ENCODE peak calls at places on chromosomes 11 and 22, in six cellular contexts. X is H9, I is trophoblast cell, Z is IMR-90, Y is mesendoderm, B is mesenchymal stem cell. F is an unnamed sample.

GRCh38 chr11:90168571-90168970 is 34.1 kb downstream of the NAALAD2 start:
- DNase-seq in Y (no peak), Z (no peak), I (no peak), X (no peak), B (no peak), F (no peak)

GRCh38 chr11:126054412-126054811 is 8.3 kb downstream of the CDON start:
- DNase-seq in Y (no peak), I (no peak), B (no peak), Z (no peak), X (no peak), F (no peak)

GRCh38 chr11:71256080-71256479 is 3.7 kb upstream of the SHANK2 start:
- DNase-seq in Z (no peak), Y (peak; percentile 45), X (peak; percentile 55), B (no peak), I (peak; percentile 67), F (no peak)

GRCh38 chr22:38733329-38734202 is 22.2 kb downstream of the SUN2 start:
- DNase-seq in X (peak; percentile 58), B (peak; percentile 35), I (peak; percentile 50), Y (no peak), Z (peak; percentile 55), F (peak; percentile 80)

GRCh38 chr11:67053896-67054850 is 2.5 kb upstream of the RHOD start:
- DNase-seq in B (peak; percentile 91), Z (peak; percentile 91), Y (peak; percentile 74), X (peak; percentile 74), I (peak; percentile 91), F (peak; percentile 23)

GRCh38 chr11:23138761-23139160 is 278.5 kb upstream of the CCDC179 start:
- DNase-seq in I (no peak), X (no peak), B (no peak), Y (no peak), Z (no peak), F (no peak)

GRCh38 chr11:95908826-95909225 is 15.1 kb downstream of the MTMR2 start:
- DNase-seq in B (peak; percentile 17), X (no peak), I (no peak), Z (peak; percentile 49), Y (no peak), F (no peak)

GRCh38 chr11:46047520-46047919 is 73.7 kb downstream of the PHF21A start:
- DNase-seq in I (no peak), B (no peak), Z (no peak), Y (no peak), X (no peak), F (no peak)

GRCh38 chr11:122199661-122200060 is 83.6 kb upstream of the BLID start:
- DNase-seq in Y (no peak), I (no peak), Z (no peak), B (no peak), X (no peak), F (no peak)

GRCh38 chr22:21865041-21865440 is 2.4 kb downstream of the MAPK1 start:
- DNase-seq in Y (peak; percentile 62), I (peak; percentile 49), X (no peak), Z (peak; percentile 91), B (peak; percentile 77), F (no peak)

GRCh38 chr22:28171713-28172112 is 252.7 kb upstream of the PITPNB start:
- DNase-seq in Y (no peak), X (no peak), Z (no peak), I (no peak), B (no peak), F (no peak)

GRCh38 chr11:2797741-2798361 is 87.7 kb downstream of the CDKN1C start:
- DNase-seq in Y (no peak), I (no peak), X (peak; percentile 10), Z (no peak), B (no peak), F (peak; percentile 34)

DNA sequence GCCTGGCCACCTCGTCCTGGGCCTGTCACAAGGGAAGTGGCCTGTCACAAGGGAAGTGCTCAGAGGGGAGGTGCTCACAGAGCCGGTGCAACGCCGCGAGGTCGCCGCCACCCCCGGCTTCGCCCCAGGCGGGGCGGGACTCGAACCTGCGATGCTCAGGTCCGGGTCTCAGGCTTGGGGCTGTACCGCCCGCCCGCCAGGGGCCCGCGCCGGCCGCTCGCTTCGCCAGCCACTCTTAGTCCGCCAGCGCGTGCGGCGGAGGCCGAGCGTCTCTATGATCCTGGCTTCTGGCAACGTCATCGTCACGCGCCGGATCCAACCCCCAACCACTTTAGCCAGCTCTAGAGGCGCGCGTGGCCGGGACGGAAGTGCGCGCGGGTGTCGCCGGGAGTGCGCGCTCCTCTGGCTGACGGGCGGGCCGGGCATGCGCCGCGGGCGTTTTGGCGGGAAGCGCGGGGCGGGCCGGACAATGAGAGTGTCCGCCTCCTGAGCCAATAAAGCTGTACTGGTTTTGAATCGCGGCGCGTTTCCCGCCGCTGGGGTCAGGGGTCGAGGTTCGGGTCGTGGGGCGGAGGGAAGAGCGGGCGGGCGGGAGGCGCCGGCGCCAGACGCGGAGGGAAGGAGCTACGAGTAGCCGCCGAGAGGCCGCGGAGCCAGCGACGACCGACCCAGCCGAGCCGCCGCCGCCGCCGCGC is at the start of gene TRMT2A:
- DNase-seq in Y (peak; percentile 99), X (peak; percentile 98), B (peak; percentile 98), Z (peak; percentile 98), I (peak; percentile 99), F (peak; percentile 98)
- H2BK5ac ChIP-seq in Y (peak within 1 kb of the TSS; percentile 45), X (no peak within 1 kb of the TSS), B (peak within 1 kb of the TSS; percentile 77), Z (peak within 1 kb of the TSS; percentile 71), I (peak within 1 kb of the TSS; percentile 59), F (peak within 1 kb of the TSS; percentile 90)

DNA sequence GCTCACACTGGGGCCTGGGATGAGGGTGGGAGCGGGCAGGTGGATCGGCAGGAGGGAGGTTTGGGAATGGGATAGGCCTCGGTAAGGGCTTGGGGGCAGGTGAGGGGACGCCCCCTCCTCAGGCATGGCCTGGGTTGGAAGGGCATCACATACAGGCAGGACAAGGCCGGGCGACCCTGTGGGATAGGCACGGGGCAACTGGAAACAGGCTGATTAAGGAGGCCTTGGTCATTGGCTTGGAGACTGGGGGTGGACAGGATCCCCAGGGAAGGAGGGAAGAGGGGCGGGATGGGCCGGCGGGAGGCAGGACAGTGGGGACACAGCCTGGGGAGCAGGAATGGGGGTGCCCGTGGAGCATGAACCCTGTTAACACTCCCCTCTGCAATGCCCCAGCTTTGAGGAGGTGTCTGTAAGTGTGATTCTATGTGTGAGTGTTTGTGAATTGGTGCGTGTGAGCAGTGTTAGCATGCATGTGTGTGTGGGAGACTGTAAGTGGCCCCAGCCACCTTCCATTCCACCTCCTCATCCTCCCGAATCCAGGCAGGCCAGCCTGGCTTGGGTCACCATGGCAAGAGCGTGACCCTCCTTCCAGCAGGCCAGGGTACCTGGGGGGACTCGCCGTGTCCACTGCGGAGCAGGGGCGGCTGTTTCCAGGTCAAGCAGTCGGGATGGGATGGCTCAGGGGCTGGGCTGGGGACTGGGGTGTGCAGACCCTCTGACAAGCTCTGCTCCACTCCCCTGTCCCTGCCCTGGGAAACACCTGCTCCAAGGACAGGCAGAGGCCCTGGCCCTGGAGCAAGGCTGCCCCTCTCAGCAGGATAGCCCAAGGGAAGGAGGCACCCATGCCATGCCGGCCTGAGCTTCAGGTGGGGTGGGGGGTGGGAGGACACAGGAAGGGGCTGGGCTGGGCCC is 3.4 kb upstream of the PIM3 start:
- DNase-seq in I (no peak), Z (no peak), B (no peak), X (no peak), Y (no peak), F (no peak)
- H4K8ac ChIP-seq in I (no peak overlapping the region), Z (no peak overlapping the region), B (no peak overlapping the region), X (no peak overlapping the region), Y (no peak overlapping the region), F (no peak overlapping the region)

DNA sequence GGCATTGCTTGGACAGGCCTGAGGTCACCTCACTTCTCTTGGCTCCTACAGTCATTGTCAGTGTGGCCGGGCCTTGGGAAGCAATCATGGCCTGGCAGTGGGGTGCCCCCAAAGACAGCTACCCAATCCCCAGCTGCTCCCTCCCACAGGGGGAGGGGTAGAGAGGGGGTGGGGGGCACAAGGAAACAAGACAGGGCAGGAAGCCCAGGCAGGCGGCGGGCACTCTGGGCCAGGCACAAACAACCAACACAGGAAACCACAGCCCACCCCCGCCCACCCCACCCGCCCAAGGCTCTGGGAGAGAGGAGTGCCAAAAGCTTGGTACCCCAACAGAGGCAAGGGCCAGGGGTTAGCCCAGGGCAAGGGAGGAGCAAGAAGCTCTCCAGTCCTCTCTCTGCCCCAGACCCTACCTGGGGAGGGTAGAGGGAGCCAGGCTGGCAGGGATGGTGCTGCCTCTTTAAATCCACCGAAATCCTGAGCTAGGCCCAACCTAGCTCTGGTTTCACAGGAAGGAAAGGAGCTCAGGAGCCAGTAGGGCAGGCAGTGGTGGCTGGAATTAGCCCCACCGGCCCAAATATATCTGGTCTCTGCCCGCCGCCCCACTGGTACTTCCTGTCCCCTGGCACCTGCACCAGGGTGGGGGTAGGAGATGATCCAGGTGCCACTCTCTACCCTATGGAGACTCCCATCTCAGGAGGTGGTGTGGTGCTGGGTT is 12.2 kb downstream of the BCL9L start:
- DNase-seq in Y (no peak), B (no peak), X (peak; percentile 38), I (no peak), Z (no peak), F (no peak)
- H2BK5ac ChIP-seq in Y (peak overlapping the region; percentile 96), B (peak overlapping the region; percentile 11), X (no peak overlapping the region), I (peak overlapping the region; percentile 98), Z (peak overlapping the region; percentile 99), F (peak overlapping the region; percentile 100)

DNA sequence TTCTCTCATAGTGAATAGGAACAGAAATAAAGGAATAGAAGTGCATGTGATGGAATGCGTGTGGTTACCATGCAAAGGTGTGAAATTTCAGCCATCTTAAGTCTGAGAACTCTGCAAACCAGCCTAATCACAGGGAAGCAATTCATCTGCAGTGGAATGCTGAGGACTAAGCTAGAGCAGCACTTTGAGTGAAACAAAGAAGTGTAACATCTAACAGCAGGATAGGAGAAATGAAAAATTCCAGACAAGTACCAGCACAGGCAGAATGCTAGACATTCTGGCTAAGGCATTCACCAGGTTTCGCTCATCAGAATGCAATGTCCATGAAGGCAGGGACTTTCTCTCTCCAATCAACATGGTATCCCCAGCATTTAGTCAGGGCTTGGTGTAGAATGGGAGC is 41.2 kb upstream of the SLC36A4 start:
- DNase-seq in Z (no peak), Y (peak; percentile 73), B (no peak), I (peak; percentile 85), X (no peak), F (no peak)
- H4K8ac ChIP-seq in Z (no peak overlapping the region), Y (no peak overlapping the region), B (no peak overlapping the region), I (no peak overlapping the region), X (no peak overlapping the region), F (no peak overlapping the region)

GRCh38 chr11:72727521-72727920 is 24.7 kb downstream of the ARAP1 start:
- DNase-seq in I (no peak), Y (peak; percentile 44), Z (no peak), B (no peak), X (no peak), F (no peak)
- H2BK5ac ChIP-seq in I (no peak overlapping the region), Y (no peak overlapping the region), Z (no peak overlapping the region), B (no peak overlapping the region), X (no peak overlapping the region), F (peak overlapping the region; percentile 13)

GRCh38 chr11:299081-299891 is at the start of gene IFITM5:
- DNase-seq in Y (no peak), X (no peak), B (no peak), I (no peak), Z (no peak), F (no peak)
- H4K8ac ChIP-seq in Y (no peak within 1 kb of the TSS), X (no peak within 1 kb of the TSS), B (no peak within 1 kb of the TSS), I (no peak within 1 kb of the TSS), Z (no peak within 1 kb of the TSS), F (peak within 1 kb of the TSS; percentile 3)

F was measured in H1.